ENCODE peak calls at places on chromosome 7, in ten cellular contexts. One of them, this sample, is unnamed.

GRCh38 chr7:129553861-129554530 is 51.7 kb downstream of the SMKR1 start:
- DNase-seq in foreskin fibroblast: peak
- DNase-seq in NCI-H1105 treated with DMSO at 0.1 percent for 48 hours: peak
- DNase-seq in activated CD4-positive, alpha-beta T cell treated with anti-CD3 and anti-CD28 coated beads, Interleukin-2, amount 10 ng/mL, durations not matched to agents 7 days and 5 days: peak
- DNase-seq in aorta: no peak
- DNase-seq in NCI-H1092: peak
- DNase-seq in fibroblast of the conjunctiva: no peak
- DNase-seq in CD8-positive, alpha-beta T cell: peak
- DNase-seq in HCT116: no peak
- DNase-seq in effector memory CD8-positive, alpha-beta T cell: peak
- DNase-seq in this sample: no peak

GRCh38 chr7:52826515-52826914 is 208.9 kb upstream of the POM121L12 start:
- DNase-seq in foreskin fibroblast: no peak
- DNase-seq in NCI-H1105 treated with DMSO at 0.1 percent for 48 hours: no peak
- DNase-seq in activated CD4-positive, alpha-beta T cell treated with anti-CD3 and anti-CD28 coated beads, Interleukin-2, amount 10 ng/mL, durations not matched to agents 7 days and 5 days: no peak
- DNase-seq in aorta: no peak
- DNase-seq in NCI-H1092: no peak
- DNase-seq in fibroblast of the conjunctiva: no peak
- DNase-seq in CD8-positive, alpha-beta T cell: no peak
- DNase-seq in HCT116: no peak
- DNase-seq in effector memory CD8-positive, alpha-beta T cell: no peak
- DNase-seq in this sample: no peak

GRCh38 chr7:105429746-105430612 is 41.3 kb upstream of the SRPK2 start:
- DNase-seq in foreskin fibroblast: peak
- DNase-seq in NCI-H1105 treated with DMSO at 0.1 percent for 48 hours: peak
- DNase-seq in activated CD4-positive, alpha-beta T cell treated with anti-CD3 and anti-CD28 coated beads, Interleukin-2, amount 10 ng/mL, durations not matched to agents 7 days and 5 days: peak
- DNase-seq in aorta: no peak
- DNase-seq in NCI-H1092: peak
- DNase-seq in fibroblast of the conjunctiva: peak
- DNase-seq in CD8-positive, alpha-beta T cell: peak
- DNase-seq in HCT116: peak
- DNase-seq in effector memory CD8-positive, alpha-beta T cell: peak
- DNase-seq in this sample: peak

GRCh38 chr7:42843209-42843800 is 68.6 kb downstream of the C7orf25 start:
- DNase-seq in foreskin fibroblast: peak
- DNase-seq in NCI-H1105 treated with DMSO at 0.1 percent for 48 hours: peak
- DNase-seq in activated CD4-positive, alpha-beta T cell treated with anti-CD3 and anti-CD28 coated beads, Interleukin-2, amount 10 ng/mL, durations not matched to agents 7 days and 5 days: no peak
- DNase-seq in aorta: no peak
- DNase-seq in NCI-H1092: peak
- DNase-seq in fibroblast of the conjunctiva: peak
- DNase-seq in CD8-positive, alpha-beta T cell: no peak
- DNase-seq in HCT116: peak
- DNase-seq in effector memory CD8-positive, alpha-beta T cell: no peak
- DNase-seq in this sample: no peak

GRCh38 chr7:116097365-116098009 is 66.9 kb upstream of the TFEC start:
- DNase-seq in foreskin fibroblast: peak
- DNase-seq in NCI-H1105 treated with DMSO at 0.1 percent for 48 hours: no peak
- DNase-seq in activated CD4-positive, alpha-beta T cell treated with anti-CD3 and anti-CD28 coated beads, Interleukin-2, amount 10 ng/mL, durations not matched to agents 7 days and 5 days: no peak
- DNase-seq in aorta: no peak
- DNase-seq in NCI-H1092: no peak
- DNase-seq in fibroblast of the conjunctiva: no peak
- DNase-seq in CD8-positive, alpha-beta T cell: no peak
- DNase-seq in HCT116: peak
- DNase-seq in effector memory CD8-positive, alpha-beta T cell: no peak
- DNase-seq in this sample: peak

GRCh38 chr7:126574838-126575250 is 677.9 kb downstream of the GRM8 start:
- DNase-seq in foreskin fibroblast: no peak
- DNase-seq in NCI-H1105 treated with DMSO at 0.1 percent for 48 hours: no peak
- DNase-seq in activated CD4-positive, alpha-beta T cell treated with anti-CD3 and anti-CD28 coated beads, Interleukin-2, amount 10 ng/mL, durations not matched to agents 7 days and 5 days: no peak
- DNase-seq in aorta: no peak
- DNase-seq in NCI-H1092: no peak
- DNase-seq in fibroblast of the conjunctiva: no peak
- DNase-seq in CD8-positive, alpha-beta T cell: no peak
- DNase-seq in HCT116: peak
- DNase-seq in effector memory CD8-positive, alpha-beta T cell: no peak
- DNase-seq in this sample: peak

GRCh38 chr7:138979988-138980574 is 1.1 kb downstream of the KIAA1549 start:
- DNase-seq in foreskin fibroblast: no peak
- DNase-seq in NCI-H1105 treated with DMSO at 0.1 percent for 48 hours: no peak
- DNase-seq in activated CD4-positive, alpha-beta T cell treated with anti-CD3 and anti-CD28 coated beads, Interleukin-2, amount 10 ng/mL, durations not matched to agents 7 days and 5 days: no peak
- DNase-seq in aorta: no peak
- DNase-seq in NCI-H1092: no peak
- DNase-seq in fibroblast of the conjunctiva: no peak
- DNase-seq in CD8-positive, alpha-beta T cell: no peak
- DNase-seq in HCT116: no peak
- DNase-seq in effector memory CD8-positive, alpha-beta T cell: no peak
- DNase-seq in this sample: no peak

GRCh38 chr7:29564455-29565185 is 985 bp downstream of the PRR15 start:
- DNase-seq in foreskin fibroblast: peak
- DNase-seq in NCI-H1105 treated with DMSO at 0.1 percent for 48 hours: no peak
- DNase-seq in activated CD4-positive, alpha-beta T cell treated with anti-CD3 and anti-CD28 coated beads, Interleukin-2, amount 10 ng/mL, durations not matched to agents 7 days and 5 days: no peak
- DNase-seq in aorta: peak
- DNase-seq in NCI-H1092: peak
- DNase-seq in fibroblast of the conjunctiva: peak
- DNase-seq in CD8-positive, alpha-beta T cell: no peak
- DNase-seq in HCT116: no peak
- DNase-seq in effector memory CD8-positive, alpha-beta T cell: no peak
- DNase-seq in this sample: peak

GRCh38 chr7:1899201-1899600 is 229.1 kb downstream of the ELFN1 start:
- DNase-seq in foreskin fibroblast: peak
- DNase-seq in NCI-H1105 treated with DMSO at 0.1 percent for 48 hours: no peak
- DNase-seq in activated CD4-positive, alpha-beta T cell treated with anti-CD3 and anti-CD28 coated beads, Interleukin-2, amount 10 ng/mL, durations not matched to agents 7 days and 5 days: no peak
- DNase-seq in aorta: no peak
- DNase-seq in NCI-H1092: no peak
- DNase-seq in fibroblast of the conjunctiva: no peak
- DNase-seq in CD8-positive, alpha-beta T cell: no peak
- DNase-seq in HCT116: no peak
- DNase-seq in effector memory CD8-positive, alpha-beta T cell: no peak
- DNase-seq in this sample: no peak

GRCh38 chr7:101195884-101196283 is 5.0 kb downstream of the MOGAT3 start:
- DNase-seq in foreskin fibroblast: no peak
- DNase-seq in NCI-H1105 treated with DMSO at 0.1 percent for 48 hours: no peak
- DNase-seq in activated CD4-positive, alpha-beta T cell treated with anti-CD3 and anti-CD28 coated beads, Interleukin-2, amount 10 ng/mL, durations not matched to agents 7 days and 5 days: no peak
- DNase-seq in aorta: no peak
- DNase-seq in NCI-H1092: no peak
- DNase-seq in fibroblast of the conjunctiva: no peak
- DNase-seq in CD8-positive, alpha-beta T cell: no peak
- DNase-seq in HCT116: no peak
- DNase-seq in effector memory CD8-positive, alpha-beta T cell: no peak
- DNase-seq in this sample: no peak

GRCh38 chr7:120272261-120272895 is 597 bp upstream of the KCND2 start:
- DNase-seq in foreskin fibroblast: peak
- DNase-seq in NCI-H1105 treated with DMSO at 0.1 percent for 48 hours: peak
- DNase-seq in activated CD4-positive, alpha-beta T cell treated with anti-CD3 and anti-CD28 coated beads, Interleukin-2, amount 10 ng/mL, durations not matched to agents 7 days and 5 days: peak
- DNase-seq in aorta: no peak
- DNase-seq in NCI-H1092: peak
- DNase-seq in fibroblast of the conjunctiva: peak
- DNase-seq in CD8-positive, alpha-beta T cell: no peak
- DNase-seq in HCT116: peak
- DNase-seq in effector memory CD8-positive, alpha-beta T cell: no peak
- DNase-seq in this sample: peak

GRCh38 chr7:6160191-6160623 is 112.2 kb downstream of the CYTH3 start:
- DNase-seq in foreskin fibroblast: peak
- DNase-seq in NCI-H1105 treated with DMSO at 0.1 percent for 48 hours: no peak
- DNase-seq in activated CD4-positive, alpha-beta T cell treated with anti-CD3 and anti-CD28 coated beads, Interleukin-2, amount 10 ng/mL, durations not matched to agents 7 days and 5 days: no peak
- DNase-seq in aorta: peak
- DNase-seq in NCI-H1092: no peak
- DNase-seq in fibroblast of the conjunctiva: peak
- DNase-seq in CD8-positive, alpha-beta T cell: no peak
- DNase-seq in HCT116: no peak
- DNase-seq in effector memory CD8-positive, alpha-beta T cell: no peak
- DNase-seq in this sample: peak

GRCh38 chr7:4707134-4707651 is 25.1 kb downstream of the FOXK1 start:
- DNase-seq in foreskin fibroblast: no peak
- DNase-seq in NCI-H1105 treated with DMSO at 0.1 percent for 48 hours: no peak
- DNase-seq in activated CD4-positive, alpha-beta T cell treated with anti-CD3 and anti-CD28 coated beads, Interleukin-2, amount 10 ng/mL, durations not matched to agents 7 days and 5 days: no peak
- DNase-seq in aorta: no peak
- DNase-seq in NCI-H1092: no peak
- DNase-seq in fibroblast of the conjunctiva: no peak
- DNase-seq in CD8-positive, alpha-beta T cell: no peak
- DNase-seq in HCT116: no peak
- DNase-seq in effector memory CD8-positive, alpha-beta T cell: no peak
- DNase-seq in this sample: no peak

GRCh38 chr7:143126146-143126545 is 5.7 kb upstream of the PIP start:
- DNase-seq in foreskin fibroblast: peak
- DNase-seq in NCI-H1105 treated with DMSO at 0.1 percent for 48 hours: no peak
- DNase-seq in activated CD4-positive, alpha-beta T cell treated with anti-CD3 and anti-CD28 coated beads, Interleukin-2, amount 10 ng/mL, durations not matched to agents 7 days and 5 days: no peak
- DNase-seq in aorta: no peak
- DNase-seq in NCI-H1092: no peak
- DNase-seq in fibroblast of the conjunctiva: peak
- DNase-seq in CD8-positive, alpha-beta T cell: no peak
- DNase-seq in HCT116: no peak
- DNase-seq in effector memory CD8-positive, alpha-beta T cell: no peak
- DNase-seq in this sample: no peak

GRCh38 chr7:4754433-4755010 is 20.9 kb upstream of the AP5Z1 start:
- DNase-seq in foreskin fibroblast: no peak
- DNase-seq in NCI-H1105 treated with DMSO at 0.1 percent for 48 hours: no peak
- DNase-seq in activated CD4-positive, alpha-beta T cell treated with anti-CD3 and anti-CD28 coated beads, Interleukin-2, amount 10 ng/mL, durations not matched to agents 7 days and 5 days: no peak
- DNase-seq in aorta: no peak
- DNase-seq in NCI-H1092: no peak
- DNase-seq in fibroblast of the conjunctiva: no peak
- DNase-seq in CD8-positive, alpha-beta T cell: no peak
- DNase-seq in HCT116: no peak
- DNase-seq in effector memory CD8-positive, alpha-beta T cell: no peak
- DNase-seq in this sample: no peak

GRCh38 chr7:101636822-101637623 is 7.9 kb upstream of the MYL10 start:
- DNase-seq in foreskin fibroblast: no peak
- DNase-seq in NCI-H1105 treated with DMSO at 0.1 percent for 48 hours: no peak
- DNase-seq in activated CD4-positive, alpha-beta T cell treated with anti-CD3 and anti-CD28 coated beads, Interleukin-2, amount 10 ng/mL, durations not matched to agents 7 days and 5 days: no peak
- DNase-seq in aorta: no peak
- DNase-seq in NCI-H1092: no peak
- DNase-seq in fibroblast of the conjunctiva: no peak
- DNase-seq in CD8-positive, alpha-beta T cell: no peak
- DNase-seq in HCT116: no peak
- DNase-seq in effector memory CD8-positive, alpha-beta T cell: no peak
- DNase-seq in this sample: no peak

GRCh38 chr7:14805105-14805719 is 97.3 kb downstream of the DGKB start:
- DNase-seq in foreskin fibroblast: no peak
- DNase-seq in NCI-H1105 treated with DMSO at 0.1 percent for 48 hours: no peak
- DNase-seq in activated CD4-positive, alpha-beta T cell treated with anti-CD3 and anti-CD28 coated beads, Interleukin-2, amount 10 ng/mL, durations not matched to agents 7 days and 5 days: no peak
- DNase-seq in aorta: no peak
- DNase-seq in NCI-H1092: no peak
- DNase-seq in fibroblast of the conjunctiva: no peak
- DNase-seq in CD8-positive, alpha-beta T cell: no peak
- DNase-seq in HCT116: no peak
- DNase-seq in effector memory CD8-positive, alpha-beta T cell: no peak
- DNase-seq in this sample: no peak

GRCh38 chr7:104862719-104863118 is 151.3 kb upstream of the KMT2E start:
- DNase-seq in foreskin fibroblast: no peak
- DNase-seq in NCI-H1105 treated with DMSO at 0.1 percent for 48 hours: no peak
- DNase-seq in activated CD4-positive, alpha-beta T cell treated with anti-CD3 and anti-CD28 coated beads, Interleukin-2, amount 10 ng/mL, durations not matched to agents 7 days and 5 days: no peak
- DNase-seq in aorta: no peak
- DNase-seq in NCI-H1092: peak
- DNase-seq in fibroblast of the conjunctiva: no peak
- DNase-seq in CD8-positive, alpha-beta T cell: no peak
- DNase-seq in HCT116: peak
- DNase-seq in effector memory CD8-positive, alpha-beta T cell: no peak
- DNase-seq in this sample: no peak

GRCh38 chr7:105673367-105674188 is 92.3 kb upstream of the EFCAB10 start:
- DNase-seq in foreskin fibroblast: no peak
- DNase-seq in NCI-H1105 treated with DMSO at 0.1 percent for 48 hours: peak
- DNase-seq in activated CD4-positive, alpha-beta T cell treated with anti-CD3 and anti-CD28 coated beads, Interleukin-2, amount 10 ng/mL, durations not matched to agents 7 days and 5 days: no peak
- DNase-seq in aorta: no peak
- DNase-seq in NCI-H1092: peak
- DNase-seq in fibroblast of the conjunctiva: no peak
- DNase-seq in CD8-positive, alpha-beta T cell: no peak
- DNase-seq in HCT116: no peak
- DNase-seq in effector memory CD8-positive, alpha-beta T cell: no peak
- DNase-seq in this sample: no peak

GRCh38 chr7:94810496-94810895 is 96.9 kb upstream of the PPP1R9A start:
- DNase-seq in foreskin fibroblast: no peak
- DNase-seq in NCI-H1105 treated with DMSO at 0.1 percent for 48 hours: no peak
- DNase-seq in activated CD4-positive, alpha-beta T cell treated with anti-CD3 and anti-CD28 coated beads, Interleukin-2, amount 10 ng/mL, durations not matched to agents 7 days and 5 days: no peak
- DNase-seq in aorta: no peak
- DNase-seq in NCI-H1092: no peak
- DNase-seq in fibroblast of the conjunctiva: no peak
- DNase-seq in CD8-positive, alpha-beta T cell: no peak
- DNase-seq in HCT116: no peak
- DNase-seq in effector memory CD8-positive, alpha-beta T cell: no peak
- DNase-seq in this sample: no peak

GRCh38 chr7:33841658-33842057 is 63.7 kb upstream of the BMPER start:
- DNase-seq in foreskin fibroblast: no peak
- DNase-seq in NCI-H1105 treated with DMSO at 0.1 percent for 48 hours: peak
- DNase-seq in activated CD4-positive, alpha-beta T cell treated with anti-CD3 and anti-CD28 coated beads, Interleukin-2, amount 10 ng/mL, durations not matched to agents 7 days and 5 days: no peak
- DNase-seq in aorta: no peak
- DNase-seq in NCI-H1092: peak
- DNase-seq in fibroblast of the conjunctiva: no peak
- DNase-seq in CD8-positive, alpha-beta T cell: no peak
- DNase-seq in HCT116: no peak
- DNase-seq in effector memory CD8-positive, alpha-beta T cell: no peak
- DNase-seq in this sample: peak

GRCh38 chr7:151897201-151897711 is 20.3 kb upstream of the PRKAG2 start:
- DNase-seq in foreskin fibroblast: no peak
- DNase-seq in NCI-H1105 treated with DMSO at 0.1 percent for 48 hours: no peak
- DNase-seq in activated CD4-positive, alpha-beta T cell treated with anti-CD3 and anti-CD28 coated beads, Interleukin-2, amount 10 ng/mL, durations not matched to agents 7 days and 5 days: no peak
- DNase-seq in aorta: no peak
- DNase-seq in NCI-H1092: no peak
- DNase-seq in fibroblast of the conjunctiva: no peak
- DNase-seq in CD8-positive, alpha-beta T cell: no peak
- DNase-seq in HCT116: no peak
- DNase-seq in effector memory CD8-positive, alpha-beta T cell: no peak
- DNase-seq in this sample: no peak

GRCh38 chr7:44145419-44145968 is 4.4 kb upstream of the MYL7 start:
- DNase-seq in foreskin fibroblast: peak
- DNase-seq in NCI-H1105 treated with DMSO at 0.1 percent for 48 hours: no peak
- DNase-seq in activated CD4-positive, alpha-beta T cell treated with anti-CD3 and anti-CD28 coated beads, Interleukin-2, amount 10 ng/mL, durations not matched to agents 7 days and 5 days: peak
- DNase-seq in aorta: no peak
- DNase-seq in NCI-H1092: no peak
- DNase-seq in fibroblast of the conjunctiva: no peak
- DNase-seq in CD8-positive, alpha-beta T cell: peak
- DNase-seq in HCT116: no peak
- DNase-seq in effector memory CD8-positive, alpha-beta T cell: peak
- DNase-seq in this sample: no peak

GRCh38 chr7:137689761-137690160 is 157.0 kb downstream of the DGKI start:
- DNase-seq in foreskin fibroblast: no peak
- DNase-seq in NCI-H1105 treated with DMSO at 0.1 percent for 48 hours: no peak
- DNase-seq in activated CD4-positive, alpha-beta T cell treated with anti-CD3 and anti-CD28 coated beads, Interleukin-2, amount 10 ng/mL, durations not matched to agents 7 days and 5 days: no peak
- DNase-seq in aorta: no peak
- DNase-seq in NCI-H1092: no peak
- DNase-seq in fibroblast of the conjunctiva: no peak
- DNase-seq in CD8-positive, alpha-beta T cell: no peak
- DNase-seq in HCT116: no peak
- DNase-seq in effector memory CD8-positive, alpha-beta T cell: no peak
- DNase-seq in this sample: no peak

GRCh38 chr7:111184960-111185359 is 94.0 kb downstream of the LRRN3 start:
- DNase-seq in foreskin fibroblast: no peak
- DNase-seq in NCI-H1105 treated with DMSO at 0.1 percent for 48 hours: no peak
- DNase-seq in activated CD4-positive, alpha-beta T cell treated with anti-CD3 and anti-CD28 coated beads, Interleukin-2, amount 10 ng/mL, durations not matched to agents 7 days and 5 days: no peak
- DNase-seq in aorta: no peak
- DNase-seq in NCI-H1092: no peak
- DNase-seq in fibroblast of the conjunctiva: no peak
- DNase-seq in CD8-positive, alpha-beta T cell: no peak
- DNase-seq in HCT116: no peak
- DNase-seq in effector memory CD8-positive, alpha-beta T cell: no peak
- DNase-seq in this sample: no peak

GRCh38 chr7:91690541-91690940 is 190.0 kb downstream of the MTERF1 start:
- DNase-seq in foreskin fibroblast: no peak
- DNase-seq in NCI-H1105 treated with DMSO at 0.1 percent for 48 hours: no peak
- DNase-seq in activated CD4-positive, alpha-beta T cell treated with anti-CD3 and anti-CD28 coated beads, Interleukin-2, amount 10 ng/mL, durations not matched to agents 7 days and 5 days: no peak
- DNase-seq in aorta: no peak
- DNase-seq in NCI-H1092: no peak
- DNase-seq in fibroblast of the conjunctiva: no peak
- DNase-seq in CD8-positive, alpha-beta T cell: no peak
- DNase-seq in HCT116: no peak
- DNase-seq in effector memory CD8-positive, alpha-beta T cell: no peak
- DNase-seq in this sample: no peak

GRCh38 chr7:102912742-102913141 is at the start of gene LRRC17:
- DNase-seq in foreskin fibroblast: peak
- DNase-seq in NCI-H1105 treated with DMSO at 0.1 percent for 48 hours: peak
- DNase-seq in activated CD4-positive, alpha-beta T cell treated with anti-CD3 and anti-CD28 coated beads, Interleukin-2, amount 10 ng/mL, durations not matched to agents 7 days and 5 days: no peak
- DNase-seq in aorta: no peak
- DNase-seq in NCI-H1092: peak
- DNase-seq in fibroblast of the conjunctiva: peak
- DNase-seq in CD8-positive, alpha-beta T cell: no peak
- DNase-seq in HCT116: no peak
- DNase-seq in effector memory CD8-positive, alpha-beta T cell: no peak
- DNase-seq in this sample: no peak

GRCh38 chr7:12637819-12638592 is 49.4 kb upstream of the ARL4A start:
- DNase-seq in foreskin fibroblast: no peak
- DNase-seq in NCI-H1105 treated with DMSO at 0.1 percent for 48 hours: peak
- DNase-seq in activated CD4-positive, alpha-beta T cell treated with anti-CD3 and anti-CD28 coated beads, Interleukin-2, amount 10 ng/mL, durations not matched to agents 7 days and 5 days: no peak
- DNase-seq in aorta: no peak
- DNase-seq in NCI-H1092: no peak
- DNase-seq in fibroblast of the conjunctiva: no peak
- DNase-seq in CD8-positive, alpha-beta T cell: no peak
- DNase-seq in HCT116: no peak
- DNase-seq in effector memory CD8-positive, alpha-beta T cell: no peak
- DNase-seq in this sample: no peak